ENCODE peak calls at places on chromosomes 16 and 17, in four cellular contexts. W is left ventricle myocardium inferior; A is activated CD8-positive, alpha-beta T cell treated with anti-CD3 and anti-CD28 coated beads for 36 hours; P is foreskin fibroblast. Q is an unnamed sample.

GRCh38 chr17:47650525-47651522 is 1.1 kb downstream of the KPNB1 start:
- DNase-seq in W (peak; percentile 96), A (peak; percentile 95), P (peak; percentile 98), Q (peak; percentile 97)

GRCh38 chr16:23869052-23869451 is 33.3 kb downstream of the PRKCB start:
- DNase-seq in W (no peak), A (peak; percentile 69), P (no peak), Q (no peak)

GRCh38 chr16:72664480-72665408 is 383.2 kb downstream of the ZFHX3 start:
- DNase-seq in W (peak; percentile 94), A (peak; percentile 98), P (peak; percentile 98), Q (peak; percentile 98)

GRCh38 chr17:74239169-74239568 is 25.8 kb downstream of the TTYH2 start:
- DNase-seq in W (peak; percentile 33), A (no peak), P (no peak), Q (no peak)

GRCh38 chr16:87274808-87275207 is 42.4 kb downstream of the C16orf95 start:
- DNase-seq in W (no peak), A (no peak), P (no peak), Q (no peak)

GRCh38 chr16:86212706-86213426 is 297.5 kb upstream of the FOXF1 start:
- DNase-seq in W (no peak), A (no peak), P (no peak), Q (no peak)

GRCh38 chr16:11111166-11111565 is 144.8 kb downstream of the SOCS1 start:
- DNase-seq in W (no peak), A (no peak), P (no peak), Q (no peak)

GRCh38 chr17:61770752-61771533 is 92.4 kb downstream of the BRIP1 start:
- DNase-seq in W (no peak), A (no peak), P (peak; percentile 45), Q (peak; percentile 82)

GRCh38 chr16:81601601-81602251 is 157.1 kb downstream of the CMIP start:
- DNase-seq in W (no peak), A (no peak), P (peak; percentile 24), Q (no peak)

GRCh38 chr16:68298907-68299515 is 11.7 kb downstream of the SLC7A6OS start:
- DNase-seq in W (peak; percentile 68), A (no peak), P (peak; percentile 82), Q (peak; percentile 80)

GRCh38 chr17:50184611-50185398 is 16.6 kb downstream of the COL1A1 start:
- DNase-seq in W (peak; percentile 36), A (peak; percentile 28), P (peak; percentile 74), Q (peak; percentile 79)
- TF ChIP-seq CTCF in W (no peak), A (no peak), P (no peak), Q (no peak)

GRCh38 chr17:8322078-8322477 is 12.0 kb downstream of the ARHGEF15 start:
- DNase-seq in W (no peak), A (no peak), P (no peak), Q (no peak)

GRCh38 chr17:8318536-8318935 is 8.5 kb downstream of the ARHGEF15 start:
- DNase-seq in W (no peak), A (no peak), P (no peak), Q (no peak)

GRCh38 chr17:8318010-8318409 is 8.0 kb downstream of the ARHGEF15 start:
- DNase-seq in W (no peak), A (no peak), P (no peak), Q (no peak)

GRCh38 chr17:8320262-8320661 is 10.2 kb downstream of the ARHGEF15 start:
- DNase-seq in W (no peak), A (no peak), P (no peak), Q (no peak)

GRCh38 chr17:8320990-8321389 is 10.9 kb downstream of the ARHGEF15 start:
- DNase-seq in W (no peak), A (no peak), P (no peak), Q (no peak)
- TF ChIP-seq CTCF in W (no peak), A (no peak), P (no peak), Q (no peak)

GRCh38 chr17:27038676-27039075 is 255.2 kb upstream of the WSB1 start:
- DNase-seq in W (no peak), A (peak; percentile 4), P (no peak), Q (no peak)
- TF ChIP-seq CTCF in W (no peak), A (no peak), P (no peak), Q (no peak)

DNA sequence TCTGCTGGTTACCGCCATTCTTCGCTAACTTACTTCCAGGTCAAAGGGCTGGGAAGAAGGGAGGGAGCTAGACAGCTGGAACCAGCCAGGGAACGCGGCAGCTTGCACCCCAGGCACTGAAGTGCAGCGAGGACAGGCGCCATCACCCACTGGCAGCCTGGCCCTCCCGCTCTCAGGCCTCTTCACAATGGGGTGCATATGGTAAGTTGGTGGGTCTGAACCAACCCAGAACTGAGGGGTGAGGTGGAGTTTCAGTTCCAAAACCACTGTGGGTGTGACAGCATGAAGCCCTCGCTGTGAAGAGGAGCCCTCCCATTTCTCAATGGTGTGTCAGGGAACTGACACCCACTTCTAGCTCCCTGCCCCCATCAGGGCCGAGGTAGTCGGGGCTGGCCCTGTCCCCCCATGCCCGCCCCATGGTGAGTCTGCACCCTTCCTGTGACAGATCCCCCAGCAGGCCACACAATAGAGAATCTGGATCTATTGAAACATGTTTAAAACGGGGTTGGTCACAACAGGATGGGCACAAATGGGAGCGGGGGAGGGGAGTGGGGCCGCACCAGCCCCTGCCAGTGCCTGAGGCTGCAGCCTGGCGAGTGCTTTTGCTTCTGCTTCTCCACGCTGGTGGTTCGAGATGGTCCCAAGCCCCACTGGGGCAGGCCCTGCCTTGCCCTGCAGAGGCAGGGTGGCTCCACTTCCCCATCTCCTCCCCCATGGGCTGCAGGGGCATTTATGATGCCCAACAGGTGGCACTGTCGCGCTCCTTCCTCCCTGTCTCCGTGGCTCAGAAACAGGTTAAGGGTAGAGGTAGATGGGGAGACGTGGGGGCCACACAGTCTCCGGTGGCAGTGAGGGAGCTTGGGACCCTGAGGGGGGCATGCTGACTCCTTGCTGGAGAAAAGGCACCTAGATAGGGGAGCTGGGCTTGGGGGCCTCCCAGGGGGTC is 2.3 kb downstream of the LIMD2 start:
- DNase-seq in W (peak; percentile 54), A (peak; percentile 91), P (no peak), Q (no peak)
- TF ChIP-seq CTCF in W (peak; percentile 52), A (peak; percentile 75), P (peak; percentile 38), Q (peak; percentile 74)

GRCh38 chr16:7090628-7091115 is 242.0 kb upstream of the RBFOX1 start:
- DNase-seq in W (no peak), A (no peak), P (no peak), Q (no peak)

GRCh38 chr16:7083086-7083485 is 249.6 kb upstream of the RBFOX1 start:
- DNase-seq in W (no peak), A (no peak), P (no peak), Q (no peak)

GRCh38 chr16:7085776-7086175 is 246.9 kb upstream of the RBFOX1 start:
- DNase-seq in W (no peak), A (no peak), P (no peak), Q (no peak)

GRCh38 chr16:7086842-7087616 is 245.6 kb upstream of the RBFOX1 start:
- DNase-seq in W (peak; percentile 33), A (peak; percentile 2), P (no peak), Q (no peak)
- TF ChIP-seq CTCF in W (peak; percentile 57), A (no peak), P (no peak), Q (no peak)

GRCh38 chr16:625402-626173 is 5.2 kb upstream of the WFIKKN1 start:
- DNase-seq in W (no peak), A (no peak), P (no peak), Q (no peak)

GRCh38 chr16:626174-626765 is 4.5 kb upstream of the WFIKKN1 start:
- DNase-seq in W (no peak), A (no peak), P (no peak), Q (no peak)

GRCh38 chr16:626787-627457 is 3.9 kb upstream of the WFIKKN1 start:
- DNase-seq in W (no peak), A (no peak), P (peak; percentile 94), Q (peak; percentile 96)

GRCh38 chr16:622920-623280 is 7.9 kb upstream of the WFIKKN1 start:
- DNase-seq in W (no peak), A (no peak), P (no peak), Q (peak; percentile 19)

GRCh38 chr16:624522-625401 is 6.0 kb upstream of the WFIKKN1 start:
- DNase-seq in W (no peak), A (no peak), P (no peak), Q (no peak)
- TF ChIP-seq CTCF in W (no peak), A (no peak), P (no peak), Q (no peak)

GRCh38 chr16:2429771-2430663 is 770 bp downstream of the CCNF start:
- DNase-seq in W (no peak), A (no peak), P (no peak), Q (no peak)
- TF ChIP-seq CTCF in W (no peak), A (peak; percentile 25), P (peak; percentile 7), Q (no peak)

GRCh38 chr17:3732171-3732570 is 8.5 kb downstream of the HASPIN start:
- DNase-seq in W (no peak), A (no peak), P (peak; percentile 26), Q (peak; percentile 17)
- TF ChIP-seq CTCF in W (no peak), A (no peak), P (no peak), Q (peak; percentile 9)

GRCh38 chr16:69796285-69797118 is 34.4 kb downstream of the WWP2 start:
- DNase-seq in W (no peak), A (peak; percentile 32), P (peak; percentile 50), Q (peak; percentile 43)

GRCh38 chr16:69798466-69798865 is 36.3 kb downstream of the WWP2 start:
- DNase-seq in W (no peak), A (no peak), P (no peak), Q (no peak)

GRCh38 chr16:69787883-69788282 is 25.8 kb downstream of the WWP2 start:
- DNase-seq in W (no peak), A (no peak), P (no peak), Q (no peak)

DNA sequence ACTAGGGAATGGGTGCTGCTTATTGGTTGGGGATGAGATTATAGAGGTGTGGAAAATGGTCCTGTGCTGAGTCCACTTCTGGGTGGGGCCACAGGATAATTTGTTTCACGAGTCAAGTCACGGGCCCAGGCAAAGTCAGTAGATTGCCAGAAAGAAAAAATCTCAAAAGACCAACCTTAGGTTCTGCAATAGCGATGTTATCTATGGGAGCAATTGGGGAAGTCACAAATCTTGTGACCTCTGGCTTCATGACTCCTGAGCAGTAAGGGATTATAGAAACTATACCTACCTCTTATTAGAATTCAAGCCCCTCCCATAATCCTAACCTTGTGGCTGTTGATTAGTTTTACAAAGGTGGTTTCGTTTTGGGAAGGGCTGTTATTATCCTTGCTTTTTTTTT is 31.4 kb downstream of the WWP2 start:
- DNase-seq in W (no peak), A (no peak), P (no peak), Q (no peak)
- TF ChIP-seq CTCF in W (no peak), A (no peak), P (no peak), Q (no peak)